ENCODE peak calls at places on chromosomes 3 and 15, in seven cellular contexts. One of them, this sample, is unnamed.

GRCh38 chr3:159548675-159549335 is 439.8 kb upstream of the IL12A start:
- DNase-seq in transverse colon: no peak
- DNase-seq in stimulated activated CD4-positive, alpha-beta T cell treated with anti-CD3 and anti-CD28 coated beads, Interleukin-12 subunit alpha, Interleukin-12 subunit beta, amount 100 ng/mL, for 4 hours: no peak
- DNase-seq in putamen: no peak
- DNase-seq in fibroblast of mammary gland: peak
- DNase-seq in activated T-cell treated with anti-CD3 and anti-CD28 coated beads for 24 hours: no peak
- DNase-seq in LHCN-M2: peak
- DNase-seq in this sample: peak

GRCh38 chr15:39270976-39271375 is 309.9 kb upstream of the THBS1 start:
- DNase-seq in stimulated activated CD4-positive, alpha-beta T cell treated with anti-CD3 and anti-CD28 coated beads, Interleukin-12 subunit alpha, Interleukin-12 subunit beta, amount 100 ng/mL, for 4 hours: no peak
- DNase-seq in putamen: no peak
- DNase-seq in transverse colon: no peak
- DNase-seq in fibroblast of mammary gland: peak
- DNase-seq in activated T-cell treated with anti-CD3 and anti-CD28 coated beads for 24 hours: no peak
- DNase-seq in LHCN-M2: peak
- DNase-seq in this sample: peak

GRCh38 chr3:181176610-181177009 is 187.1 kb upstream of the DNAJC19 start:
- DNase-seq in stimulated activated CD4-positive, alpha-beta T cell treated with anti-CD3 and anti-CD28 coated beads, Interleukin-12 subunit alpha, Interleukin-12 subunit beta, amount 100 ng/mL, for 4 hours: peak
- DNase-seq in putamen: peak
- DNase-seq in transverse colon: peak
- DNase-seq in fibroblast of mammary gland: peak
- DNase-seq in activated T-cell treated with anti-CD3 and anti-CD28 coated beads for 24 hours: peak
- DNase-seq in LHCN-M2: peak
- DNase-seq in this sample: peak

GRCh38 chr15:83206387-83206970 is 1.1 kb downstream of the HDGFL3 start:
- DNase-seq in transverse colon: no peak
- DNase-seq in stimulated activated CD4-positive, alpha-beta T cell treated with anti-CD3 and anti-CD28 coated beads, Interleukin-12 subunit alpha, Interleukin-12 subunit beta, amount 100 ng/mL, for 4 hours: no peak
- DNase-seq in fibroblast of mammary gland: no peak
- DNase-seq in LHCN-M2: peak
- DNase-seq in putamen: peak
- DNase-seq in activated T-cell treated with anti-CD3 and anti-CD28 coated beads for 24 hours: no peak
- DNase-seq in this sample: peak

GRCh38 chr15:88902846-88903245 is 7.5 kb upstream of the HAPLN3 start:
- DNase-seq in transverse colon: no peak
- DNase-seq in fibroblast of mammary gland: no peak
- DNase-seq in putamen: no peak
- DNase-seq in stimulated activated CD4-positive, alpha-beta T cell treated with anti-CD3 and anti-CD28 coated beads, Interleukin-12 subunit alpha, Interleukin-12 subunit beta, amount 100 ng/mL, for 4 hours: no peak
- DNase-seq in activated T-cell treated with anti-CD3 and anti-CD28 coated beads for 24 hours: no peak
- DNase-seq in LHCN-M2: no peak
- DNase-seq in this sample: no peak

GRCh38 chr3:148962513-148962912 is 28.8 kb upstream of the GYG1 start:
- DNase-seq in fibroblast of mammary gland: peak
- DNase-seq in activated T-cell treated with anti-CD3 and anti-CD28 coated beads for 24 hours: no peak
- DNase-seq in transverse colon: no peak
- DNase-seq in putamen: no peak
- DNase-seq in stimulated activated CD4-positive, alpha-beta T cell treated with anti-CD3 and anti-CD28 coated beads, Interleukin-12 subunit alpha, Interleukin-12 subunit beta, amount 100 ng/mL, for 4 hours: no peak
- DNase-seq in LHCN-M2: peak
- DNase-seq in this sample: peak

GRCh38 chr3:106421928-106422327 is 553.1 kb upstream of the CBLB start:
- DNase-seq in transverse colon: no peak
- DNase-seq in fibroblast of mammary gland: peak
- DNase-seq in activated T-cell treated with anti-CD3 and anti-CD28 coated beads for 24 hours: no peak
- DNase-seq in LHCN-M2: no peak
- DNase-seq in stimulated activated CD4-positive, alpha-beta T cell treated with anti-CD3 and anti-CD28 coated beads, Interleukin-12 subunit alpha, Interleukin-12 subunit beta, amount 100 ng/mL, for 4 hours: no peak
- DNase-seq in putamen: no peak
- DNase-seq in this sample: no peak

GRCh38 chr3:101675709-101676218 is 1.2 kb downstream of the ZBTB11 start:
- DNase-seq in stimulated activated CD4-positive, alpha-beta T cell treated with anti-CD3 and anti-CD28 coated beads, Interleukin-12 subunit alpha, Interleukin-12 subunit beta, amount 100 ng/mL, for 4 hours: no peak
- DNase-seq in putamen: no peak
- DNase-seq in transverse colon: peak
- DNase-seq in LHCN-M2: no peak
- DNase-seq in activated T-cell treated with anti-CD3 and anti-CD28 coated beads for 24 hours: no peak
- DNase-seq in fibroblast of mammary gland: no peak
- DNase-seq in this sample: no peak

GRCh38 chr3:126954141-126954845 is 28.6 kb upstream of the PLXNA1 start:
- DNase-seq in putamen: no peak
- DNase-seq in activated T-cell treated with anti-CD3 and anti-CD28 coated beads for 24 hours: no peak
- DNase-seq in LHCN-M2: no peak
- DNase-seq in fibroblast of mammary gland: no peak
- DNase-seq in stimulated activated CD4-positive, alpha-beta T cell treated with anti-CD3 and anti-CD28 coated beads, Interleukin-12 subunit alpha, Interleukin-12 subunit beta, amount 100 ng/mL, for 4 hours: no peak
- DNase-seq in transverse colon: no peak
- DNase-seq in this sample: peak

GRCh38 chr3:170205302-170205701 is 16.9 kb upstream of the PRKCI start:
- DNase-seq in transverse colon: no peak
- DNase-seq in stimulated activated CD4-positive, alpha-beta T cell treated with anti-CD3 and anti-CD28 coated beads, Interleukin-12 subunit alpha, Interleukin-12 subunit beta, amount 100 ng/mL, for 4 hours: no peak
- DNase-seq in activated T-cell treated with anti-CD3 and anti-CD28 coated beads for 24 hours: no peak
- DNase-seq in LHCN-M2: no peak
- DNase-seq in putamen: no peak
- DNase-seq in fibroblast of mammary gland: peak
- DNase-seq in this sample: no peak

GRCh38 chr3:132399054-132399929 is 18.0 kb upstream of the DNAJC13 start:
- DNase-seq in putamen: peak
- DNase-seq in stimulated activated CD4-positive, alpha-beta T cell treated with anti-CD3 and anti-CD28 coated beads, Interleukin-12 subunit alpha, Interleukin-12 subunit beta, amount 100 ng/mL, for 4 hours: no peak
- DNase-seq in activated T-cell treated with anti-CD3 and anti-CD28 coated beads for 24 hours: no peak
- DNase-seq in LHCN-M2: peak
- DNase-seq in fibroblast of mammary gland: peak
- DNase-seq in transverse colon: no peak
- DNase-seq in this sample: peak

GRCh38 chr15:66748320-66748779 is 46.3 kb downstream of the SMAD6 start:
- DNase-seq in putamen: no peak
- DNase-seq in activated T-cell treated with anti-CD3 and anti-CD28 coated beads for 24 hours: no peak
- DNase-seq in transverse colon: no peak
- DNase-seq in stimulated activated CD4-positive, alpha-beta T cell treated with anti-CD3 and anti-CD28 coated beads, Interleukin-12 subunit alpha, Interleukin-12 subunit beta, amount 100 ng/mL, for 4 hours: no peak
- DNase-seq in fibroblast of mammary gland: peak
- DNase-seq in LHCN-M2: peak
- DNase-seq in this sample: no peak

GRCh38 chr3:115843206-115843605 is 219.9 kb downstream of the GAP43 start:
- DNase-seq in LHCN-M2: no peak
- DNase-seq in fibroblast of mammary gland: no peak
- DNase-seq in transverse colon: no peak
- DNase-seq in stimulated activated CD4-positive, alpha-beta T cell treated with anti-CD3 and anti-CD28 coated beads, Interleukin-12 subunit alpha, Interleukin-12 subunit beta, amount 100 ng/mL, for 4 hours: no peak
- DNase-seq in putamen: no peak
- DNase-seq in activated T-cell treated with anti-CD3 and anti-CD28 coated beads for 24 hours: no peak
- DNase-seq in this sample: no peak

GRCh38 chr15:29124581-29125381 is 144.8 kb downstream of the NSMCE3 start:
- DNase-seq in transverse colon: no peak
- DNase-seq in fibroblast of mammary gland: no peak
- DNase-seq in putamen: no peak
- DNase-seq in activated T-cell treated with anti-CD3 and anti-CD28 coated beads for 24 hours: no peak
- DNase-seq in LHCN-M2: no peak
- DNase-seq in stimulated activated CD4-positive, alpha-beta T cell treated with anti-CD3 and anti-CD28 coated beads, Interleukin-12 subunit alpha, Interleukin-12 subunit beta, amount 100 ng/mL, for 4 hours: no peak
- DNase-seq in this sample: peak

GRCh38 chr3:134004841-134005240 is 24.9 kb downstream of the SLCO2A1 start:
- DNase-seq in fibroblast of mammary gland: no peak
- DNase-seq in activated T-cell treated with anti-CD3 and anti-CD28 coated beads for 24 hours: no peak
- DNase-seq in stimulated activated CD4-positive, alpha-beta T cell treated with anti-CD3 and anti-CD28 coated beads, Interleukin-12 subunit alpha, Interleukin-12 subunit beta, amount 100 ng/mL, for 4 hours: no peak
- DNase-seq in transverse colon: no peak
- DNase-seq in putamen: no peak
- DNase-seq in LHCN-M2: peak
- DNase-seq in this sample: peak

GRCh38 chr3:38587548-38588131 is 61.8 kb downstream of the SCN5A start:
- DNase-seq in stimulated activated CD4-positive, alpha-beta T cell treated with anti-CD3 and anti-CD28 coated beads, Interleukin-12 subunit alpha, Interleukin-12 subunit beta, amount 100 ng/mL, for 4 hours: no peak
- DNase-seq in LHCN-M2: no peak
- DNase-seq in transverse colon: peak
- DNase-seq in fibroblast of mammary gland: no peak
- DNase-seq in putamen: no peak
- DNase-seq in activated T-cell treated with anti-CD3 and anti-CD28 coated beads for 24 hours: no peak
- DNase-seq in this sample: no peak

GRCh38 chr15:51382787-51383186 is 41.3 kb downstream of the GLDN start:
- DNase-seq in stimulated activated CD4-positive, alpha-beta T cell treated with anti-CD3 and anti-CD28 coated beads, Interleukin-12 subunit alpha, Interleukin-12 subunit beta, amount 100 ng/mL, for 4 hours: no peak
- DNase-seq in activated T-cell treated with anti-CD3 and anti-CD28 coated beads for 24 hours: no peak
- DNase-seq in putamen: no peak
- DNase-seq in fibroblast of mammary gland: peak
- DNase-seq in transverse colon: no peak
- DNase-seq in LHCN-M2: peak
- DNase-seq in this sample: peak

GRCh38 chr15:80849308-80849707 is 70.1 kb downstream of the CEMIP start:
- DNase-seq in putamen: no peak
- DNase-seq in LHCN-M2: peak
- DNase-seq in activated T-cell treated with anti-CD3 and anti-CD28 coated beads for 24 hours: no peak
- DNase-seq in transverse colon: no peak
- DNase-seq in fibroblast of mammary gland: peak
- DNase-seq in stimulated activated CD4-positive, alpha-beta T cell treated with anti-CD3 and anti-CD28 coated beads, Interleukin-12 subunit alpha, Interleukin-12 subunit beta, amount 100 ng/mL, for 4 hours: no peak
- DNase-seq in this sample: peak

GRCh38 chr15:49877871-49878511 is 241.0 kb downstream of the ATP8B4 start:
- DNase-seq in fibroblast of mammary gland: peak
- DNase-seq in putamen: no peak
- DNase-seq in transverse colon: no peak
- DNase-seq in LHCN-M2: no peak
- DNase-seq in stimulated activated CD4-positive, alpha-beta T cell treated with anti-CD3 and anti-CD28 coated beads, Interleukin-12 subunit alpha, Interleukin-12 subunit beta, amount 100 ng/mL, for 4 hours: no peak
- DNase-seq in activated T-cell treated with anti-CD3 and anti-CD28 coated beads for 24 hours: no peak
- DNase-seq in this sample: no peak

GRCh38 chr3:58065700-58066167 is 57.5 kb downstream of the FLNB start:
- DNase-seq in putamen: no peak
- DNase-seq in transverse colon: no peak
- DNase-seq in LHCN-M2: no peak
- DNase-seq in activated T-cell treated with anti-CD3 and anti-CD28 coated beads for 24 hours: no peak
- DNase-seq in stimulated activated CD4-positive, alpha-beta T cell treated with anti-CD3 and anti-CD28 coated beads, Interleukin-12 subunit alpha, Interleukin-12 subunit beta, amount 100 ng/mL, for 4 hours: no peak
- DNase-seq in fibroblast of mammary gland: no peak
- DNase-seq in this sample: no peak

GRCh38 chr3:30357897-30358296 is 248.5 kb upstream of the TGFBR2 start:
- DNase-seq in activated T-cell treated with anti-CD3 and anti-CD28 coated beads for 24 hours: no peak
- DNase-seq in fibroblast of mammary gland: no peak
- DNase-seq in transverse colon: no peak
- DNase-seq in stimulated activated CD4-positive, alpha-beta T cell treated with anti-CD3 and anti-CD28 coated beads, Interleukin-12 subunit alpha, Interleukin-12 subunit beta, amount 100 ng/mL, for 4 hours: no peak
- DNase-seq in LHCN-M2: peak
- DNase-seq in putamen: no peak
- DNase-seq in this sample: no peak

GRCh38 chr15:77856718-77857346 is 220.7 kb downstream of the TBC1D2B start:
- DNase-seq in LHCN-M2: no peak
- DNase-seq in fibroblast of mammary gland: no peak
- DNase-seq in putamen: no peak
- DNase-seq in activated T-cell treated with anti-CD3 and anti-CD28 coated beads for 24 hours: no peak
- DNase-seq in transverse colon: no peak
- DNase-seq in stimulated activated CD4-positive, alpha-beta T cell treated with anti-CD3 and anti-CD28 coated beads, Interleukin-12 subunit alpha, Interleukin-12 subunit beta, amount 100 ng/mL, for 4 hours: no peak
- DNase-seq in this sample: no peak

GRCh38 chr3:4985330-4986174 is 6.3 kb downstream of the BHLHE40 start:
- DNase-seq in fibroblast of mammary gland: peak
- DNase-seq in LHCN-M2: peak
- DNase-seq in stimulated activated CD4-positive, alpha-beta T cell treated with anti-CD3 and anti-CD28 coated beads, Interleukin-12 subunit alpha, Interleukin-12 subunit beta, amount 100 ng/mL, for 4 hours: no peak
- DNase-seq in activated T-cell treated with anti-CD3 and anti-CD28 coated beads for 24 hours: no peak
- DNase-seq in transverse colon: no peak
- DNase-seq in putamen: no peak
- DNase-seq in this sample: peak

GRCh38 chr15:56199038-56199437 is 44.6 kb downstream of the RFX7 start:
- DNase-seq in putamen: no peak
- DNase-seq in fibroblast of mammary gland: no peak
- DNase-seq in stimulated activated CD4-positive, alpha-beta T cell treated with anti-CD3 and anti-CD28 coated beads, Interleukin-12 subunit alpha, Interleukin-12 subunit beta, amount 100 ng/mL, for 4 hours: no peak
- DNase-seq in activated T-cell treated with anti-CD3 and anti-CD28 coated beads for 24 hours: no peak
- DNase-seq in transverse colon: no peak
- DNase-seq in LHCN-M2: no peak
- DNase-seq in this sample: no peak

GRCh38 chr3:142976621-142977398 is 13.3 kb upstream of the PAQR9 start:
- DNase-seq in stimulated activated CD4-positive, alpha-beta T cell treated with anti-CD3 and anti-CD28 coated beads, Interleukin-12 subunit alpha, Interleukin-12 subunit beta, amount 100 ng/mL, for 4 hours: no peak
- DNase-seq in activated T-cell treated with anti-CD3 and anti-CD28 coated beads for 24 hours: no peak
- DNase-seq in transverse colon: peak
- DNase-seq in putamen: no peak
- DNase-seq in LHCN-M2: peak
- DNase-seq in fibroblast of mammary gland: peak
- DNase-seq in this sample: peak